ENCODE peak calls at places on chromosomes 13 and 19, in five cellular contexts. One of them, this sample, is unnamed.
A peak's percentile ranks its signal among the peaks of the same experiment; 100 is the strongest.

GRCh38 chr13:21616880-21617279 is 12.9 kb upstream of the MICU2 start:
- DNase-seq in GM12878: no peak
- DNase-seq in K562: peak; percentile 16
- DNase-seq in GM12891: no peak
- DNase-seq in H1: no peak
- DNase-seq in this sample: no peak

GRCh38 chr19:27971071-27971470 is 1241.9 kb downstream of the UQCRFS1 start:
- DNase-seq in GM12891: no peak
- DNase-seq in H1: peak; percentile 58
- DNase-seq in K562: no peak
- DNase-seq in GM12878: no peak
- DNase-seq in this sample: no peak

GRCh38 chr19:30719189-30719990 is 347.2 kb downstream of the ZNF536 start:
- DNase-seq in K562: peak; percentile 3
- DNase-seq in H1: no peak
- DNase-seq in GM12878: no peak
- DNase-seq in GM12891: peak; percentile 39
- DNase-seq in this sample: peak; percentile 19

GRCh38 chr19:52535831-52536800 is 8.6 kb downstream of the ZNF808 start:
- DNase-seq in GM12891: peak; percentile 56
- DNase-seq in GM12878: peak; percentile 67
- DNase-seq in H1: peak; percentile 41
- DNase-seq in K562: no peak
- DNase-seq in this sample: peak; percentile 47

GRCh38 chr19:11227201-11227886 is 12.1 kb upstream of the ANGPTL8 start:
- DNase-seq in K562: peak; percentile 79
- DNase-seq in GM12878: no peak
- DNase-seq in GM12891: no peak
- DNase-seq in H1: peak; percentile 88
- DNase-seq in this sample: no peak

GRCh38 chr19:54209748-54210494 is 9.3 kb downstream of the RPS9 start:
- DNase-seq in K562: peak; percentile 96
- DNase-seq in GM12891: no peak
- DNase-seq in GM12878: no peak
- DNase-seq in H1: no peak
- DNase-seq in this sample: no peak

GRCh38 chr13:22135446-22135845 is 464.6 kb downstream of the FGF9 start:
- DNase-seq in K562: no peak
- DNase-seq in H1: no peak
- DNase-seq in GM12878: no peak
- DNase-seq in GM12891: no peak
- DNase-seq in this sample: no peak

GRCh38 chr19:22617614-22618325 is 16.4 kb upstream of the ZNF492 start:
- DNase-seq in GM12891: no peak
- DNase-seq in K562: no peak
- DNase-seq in H1: no peak
- DNase-seq in GM12878: no peak
- DNase-seq in this sample: no peak

GRCh38 chr19:2630352-2631001 is 72.0 kb downstream of the GNG7 start:
- DNase-seq in GM12878: no peak
- DNase-seq in H1: no peak
- DNase-seq in GM12891: no peak
- DNase-seq in K562: no peak
- DNase-seq in this sample: no peak

GRCh38 chr19:3094638-3095374 is 644 bp downstream of the GNA11 start:
- DNase-seq in H1: no peak
- DNase-seq in K562: peak; percentile 47
- DNase-seq in GM12891: no peak
- DNase-seq in GM12878: no peak
- DNase-seq in this sample: no peak

GRCh38 chr13:22596157-22596863 is 584.5 kb upstream of the SGCG start:
- DNase-seq in GM12878: no peak
- DNase-seq in H1: no peak
- DNase-seq in K562: no peak
- DNase-seq in GM12891: no peak
- DNase-seq in this sample: no peak

GRCh38 chr13:37878496-37878895 is 8.9 kb upstream of the TRPC4 start:
- DNase-seq in GM12878: no peak
- DNase-seq in K562: no peak
- DNase-seq in H1: no peak
- DNase-seq in GM12891: no peak
- DNase-seq in this sample: no peak

GRCh38 chr19:4556574-4557185 is 2.8 kb downstream of the SEMA6B start:
- DNase-seq in H1: no peak
- DNase-seq in K562: peak; percentile 90
- DNase-seq in GM12878: no peak
- DNase-seq in GM12891: no peak
- DNase-seq in this sample: no peak

GRCh38 chr13:113670541-113670940 is 3.5 kb downstream of the GRK1 start:
- DNase-seq in GM12891: no peak
- DNase-seq in K562: no peak
- DNase-seq in H1: no peak
- DNase-seq in GM12878: no peak
- DNase-seq in this sample: no peak

GRCh38 chr19:13718733-13719132 is 45.6 kb upstream of the MRI1 start:
- DNase-seq in GM12878: no peak
- DNase-seq in H1: peak; percentile 29
- DNase-seq in GM12891: no peak
- DNase-seq in K562: peak; percentile 17
- DNase-seq in this sample: no peak

GRCh38 chr19:47598407-47599349 is 10.3 kb upstream of the BICRA start:
- DNase-seq in GM12891: no peak
- DNase-seq in K562: no peak
- DNase-seq in GM12878: no peak
- DNase-seq in H1: peak; percentile 86
- DNase-seq in this sample: no peak

GRCh38 chr13:85142351-85142750 is 656.9 kb downstream of the SLITRK6 start:
- DNase-seq in GM12878: no peak
- DNase-seq in GM12891: no peak
- DNase-seq in H1: no peak
- DNase-seq in K562: no peak
- DNase-seq in this sample: no peak

GRCh38 chr19:52170863-52171320 is 529 bp downstream of the ZNF836 start:
- DNase-seq in GM12891: peak; percentile 25
- DNase-seq in K562: no peak
- DNase-seq in GM12878: no peak
- DNase-seq in H1: no peak
- DNase-seq in this sample: peak; percentile 23

GRCh38 chr13:83884141-83884540 is 1.9 kb upstream of the SLITRK1 start:
- DNase-seq in H1: no peak
- DNase-seq in GM12878: no peak
- DNase-seq in GM12891: no peak
- DNase-seq in K562: no peak
- DNase-seq in this sample: no peak

GRCh38 chr13:113969311-113969972 is 4.4 kb downstream of the C13orf46 start:
- DNase-seq in H1: no peak
- DNase-seq in GM12891: no peak
- DNase-seq in GM12878: no peak
- DNase-seq in K562: no peak
- DNase-seq in this sample: no peak

GRCh38 chr13:39616087-39616694 is 13.2 kb upstream of the LHFPL6 start:
- DNase-seq in GM12878: no peak
- DNase-seq in H1: no peak
- DNase-seq in K562: peak; percentile 55
- DNase-seq in GM12891: peak; percentile 20
- DNase-seq in this sample: peak; percentile 25

GRCh38 chr13:23921451-23921888 is 24.2 kb upstream of the C1QTNF9B start:
- DNase-seq in GM12878: no peak
- DNase-seq in GM12891: no peak
- DNase-seq in K562: peak; percentile 18
- DNase-seq in H1: peak; percentile 54
- DNase-seq in this sample: no peak

GRCh38 chr19:50040967-50041366 is 15.2 kb downstream of the ZNF473 start:
- DNase-seq in K562: no peak
- DNase-seq in GM12891: no peak
- DNase-seq in H1: no peak
- DNase-seq in GM12878: no peak
- DNase-seq in this sample: no peak

GRCh38 chr19:36420961-36421748 is 2.7 kb upstream of the ZFP82 start:
- DNase-seq in K562: peak; percentile 31
- DNase-seq in GM12891: no peak
- DNase-seq in H1: no peak
- DNase-seq in GM12878: no peak
- DNase-seq in this sample: no peak

GRCh38 chr13:87234981-87235380 is 436.2 kb upstream of the SLITRK5 start:
- DNase-seq in H1: no peak
- DNase-seq in GM12891: no peak
- DNase-seq in GM12878: no peak
- DNase-seq in K562: peak; percentile 0
- DNase-seq in this sample: no peak

GRCh38 chr13:37319041-37319443 is 213.6 kb upstream of the CSNK1A1L start:
- DNase-seq in K562: no peak
- DNase-seq in GM12891: no peak
- DNase-seq in H1: no peak
- DNase-seq in GM12878: no peak
- DNase-seq in this sample: no peak

GRCh38 chr13:77779461-77780272 is 82.2 kb downstream of the SLAIN1 start:
- DNase-seq in H1: no peak
- DNase-seq in K562: peak; percentile 25
- DNase-seq in GM12891: peak; percentile 12
- DNase-seq in GM12878: peak; percentile 24
- DNase-seq in this sample: no peak

GRCh38 chr13:49967456-49967855 is 29.4 kb upstream of the TRIM13 start:
- DNase-seq in GM12878: no peak
- DNase-seq in K562: no peak
- DNase-seq in H1: no peak
- DNase-seq in GM12891: no peak
- DNase-seq in this sample: no peak

GRCh38 chr19:54248016-54248601 is 5.5 kb upstream of the LILRA6 start:
- DNase-seq in GM12878: no peak
- DNase-seq in H1: no peak
- DNase-seq in GM12891: no peak
- DNase-seq in K562: no peak
- DNase-seq in this sample: no peak

DNA sequence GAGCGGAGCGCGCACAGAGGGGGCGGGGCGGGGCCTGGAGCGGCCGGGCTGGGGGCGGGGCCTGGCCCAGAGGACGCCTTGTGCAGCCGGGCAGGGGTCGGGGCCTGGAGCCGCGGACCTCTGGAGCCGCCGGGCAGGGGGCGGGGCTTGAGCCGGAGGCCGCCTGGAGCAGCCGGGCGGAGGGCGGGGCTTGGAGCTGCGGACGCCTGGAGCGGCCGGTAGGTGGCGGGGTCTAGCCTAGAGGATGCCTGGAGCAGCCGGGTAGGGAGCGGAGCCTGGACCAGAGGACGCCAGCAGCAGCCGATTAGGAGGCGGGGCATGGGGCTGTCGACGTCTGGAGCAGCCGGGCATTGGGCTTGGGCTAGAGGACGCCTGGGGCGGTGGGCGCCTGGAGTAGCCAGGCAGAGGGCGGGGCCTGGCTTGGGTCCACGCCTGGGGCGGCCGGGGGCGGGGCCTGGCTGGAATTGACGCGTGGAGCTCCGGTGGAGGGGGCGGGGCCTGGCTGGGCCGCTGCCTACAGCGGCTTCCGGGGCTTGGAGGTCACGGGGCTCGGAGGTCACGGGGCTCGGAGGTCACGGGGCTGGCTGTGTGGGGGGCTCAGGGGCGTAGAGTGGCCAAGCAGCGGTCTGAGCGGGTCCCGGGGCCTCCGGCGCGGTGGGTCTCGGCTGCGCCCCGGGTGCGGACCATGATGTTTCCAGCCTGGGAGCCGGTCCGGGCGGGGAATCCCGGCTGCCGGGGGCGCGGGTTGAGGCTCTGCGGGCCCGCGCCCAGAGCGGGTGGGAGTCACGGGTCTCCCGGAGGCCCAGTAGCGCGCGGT is at the start of gene ANKRD10:
- DNase-seq in H1: peak; percentile 99
- DNase-seq in GM12878: peak; percentile 82
- DNase-seq in GM12891: peak; percentile 92
- DNase-seq in K562: peak; percentile 96
- DNase-seq in this sample: peak; percentile 91
- TF ChIP-seq POLR2A in H1: peak; percentile 75
- TF ChIP-seq POLR2A in GM12878: peak; percentile 80
- TF ChIP-seq POLR2A in GM12891: peak; percentile 51
- TF ChIP-seq POLR2A in K562: peak; percentile 58
- TF ChIP-seq POLR2A in this sample: peak; percentile 74

GRCh38 chr13:111472083-111472482 is 151.6 kb downstream of the TEX29 start:
- DNase-seq in GM12891: no peak
- DNase-seq in GM12878: no peak
- DNase-seq in H1: no peak
- DNase-seq in K562: no peak
- DNase-seq in this sample: no peak

GRCh38 chr13:111475488-111475887 is 155.0 kb downstream of the TEX29 start:
- DNase-seq in GM12891: no peak
- DNase-seq in K562: no peak
- DNase-seq in GM12878: no peak
- DNase-seq in H1: no peak
- DNase-seq in this sample: no peak

GRCh38 chr13:111472559-111473460 is 152.4 kb downstream of the TEX29 start:
- DNase-seq in K562: no peak
- DNase-seq in H1: no peak
- DNase-seq in GM12891: no peak
- DNase-seq in GM12878: no peak
- DNase-seq in this sample: no peak

GRCh38 chr13:111476197-111476596 is 155.8 kb downstream of the TEX29 start:
- DNase-seq in GM12878: no peak
- DNase-seq in GM12891: no peak
- DNase-seq in H1: no peak
- DNase-seq in K562: no peak
- DNase-seq in this sample: no peak

GRCh38 chr13:111474136-111475002 is 153.9 kb downstream of the TEX29 start:
- DNase-seq in GM12878: no peak
- DNase-seq in H1: peak; percentile 25
- DNase-seq in GM12891: peak; percentile 48
- DNase-seq in K562: peak; percentile 29
- DNase-seq in this sample: no peak
- TF ChIP-seq TAF1 in GM12878: no peak
- TF ChIP-seq TAF1 in H1: no peak
- TF ChIP-seq TAF1 in GM12891: no peak
- TF ChIP-seq TAF1 in K562: no peak
- TF ChIP-seq TAF1 in this sample: no peak

GRCh38 chr19:41324921-41325639 is 15.1 kb downstream of the CCDC97 start:
- DNase-seq in GM12891: no peak
- DNase-seq in GM12878: no peak
- DNase-seq in H1: peak; percentile 65
- DNase-seq in K562: peak; percentile 81
- DNase-seq in this sample: no peak

GRCh38 chr19:41325640-41325946 is 15.6 kb downstream of the CCDC97 start:
- DNase-seq in H1: no peak
- DNase-seq in K562: no peak
- DNase-seq in GM12878: no peak
- DNase-seq in GM12891: no peak
- DNase-seq in this sample: no peak

GRCh38 chr19:41323430-41324125 is 13.6 kb downstream of the CCDC97 start:
- DNase-seq in K562: peak; percentile 92
- DNase-seq in GM12878: no peak
- DNase-seq in H1: no peak
- DNase-seq in GM12891: no peak
- DNase-seq in this sample: no peak

GRCh38 chr19:41323023-41323422 is 13.1 kb downstream of the CCDC97 start:
- DNase-seq in GM12878: no peak
- DNase-seq in H1: no peak
- DNase-seq in GM12891: no peak
- DNase-seq in K562: no peak
- DNase-seq in this sample: no peak

GRCh38 chr19:41324231-41324702 is 14.3 kb downstream of the CCDC97 start:
- DNase-seq in GM12891: no peak
- DNase-seq in GM12878: no peak
- DNase-seq in H1: no peak
- DNase-seq in K562: peak; percentile 59
- DNase-seq in this sample: no peak
- TF ChIP-seq POLR2A in GM12891: no peak
- TF ChIP-seq POLR2A in GM12878: no peak
- TF ChIP-seq POLR2A in H1: no peak
- TF ChIP-seq POLR2A in K562: peak; percentile 6
- TF ChIP-seq POLR2A in this sample: no peak

GRCh38 chr13:96817336-96817941 is 176.8 kb downstream of the OXGR1 start:
- DNase-seq in H1: no peak
- DNase-seq in K562: peak; percentile 3
- DNase-seq in GM12878: no peak
- DNase-seq in GM12891: no peak
- DNase-seq in this sample: no peak
- TF ChIP-seq TAF1 in H1: no peak
- TF ChIP-seq TAF1 in K562: no peak
- TF ChIP-seq TAF1 in GM12878: no peak
- TF ChIP-seq TAF1 in GM12891: no peak
- TF ChIP-seq TAF1 in this sample: no peak